ENCODE peak calls at places on chromosomes 7 and 10, in five cellular contexts. One of them, this sample, is unnamed.

GRCh38 chr10:55233505-55233904 is 432.5 kb upstream of the PCDH15 start:
- DNase-seq in NCI-H1092 treated with DMSO at 0.1 percent for 48 hours: no peak
- DNase-seq in NCI-H748 treated with DMSO at 0.1 percent for 48 hours: no peak
- DNase-seq in RWPE1: no peak
- DNase-seq in H9: no peak
- DNase-seq in this sample: no peak

GRCh38 chr10:99682752-99683151 is 23.4 kb downstream of the ENTPD7 start:
- DNase-seq in H9: no peak
- DNase-seq in NCI-H748 treated with DMSO at 0.1 percent for 48 hours: no peak
- DNase-seq in NCI-H1092 treated with DMSO at 0.1 percent for 48 hours: no peak
- DNase-seq in RWPE1: no peak
- DNase-seq in this sample: no peak

GRCh38 chr7:114047889-114048288 is 129.1 kb upstream of the PPP1R3A start:
- DNase-seq in RWPE1: peak; percentile 4
- DNase-seq in H9: no peak
- DNase-seq in NCI-H1092 treated with DMSO at 0.1 percent for 48 hours: no peak
- DNase-seq in NCI-H748 treated with DMSO at 0.1 percent for 48 hours: no peak
- DNase-seq in this sample: no peak

GRCh38 chr7:126079581-126079980 is 1150.0 kb upstream of the POT1 start:
- DNase-seq in H9: no peak
- DNase-seq in RWPE1: no peak
- DNase-seq in NCI-H748 treated with DMSO at 0.1 percent for 48 hours: no peak
- DNase-seq in NCI-H1092 treated with DMSO at 0.1 percent for 48 hours: no peak
- DNase-seq in this sample: no peak

GRCh38 chr10:99370993-99371392 is 41.8 kb downstream of the CNNM1 start:
- DNase-seq in H9: no peak
- DNase-seq in NCI-H1092 treated with DMSO at 0.1 percent for 48 hours: peak; percentile 31
- DNase-seq in NCI-H748 treated with DMSO at 0.1 percent for 48 hours: no peak
- DNase-seq in RWPE1: peak; percentile 33
- DNase-seq in this sample: peak; percentile 14

GRCh38 chr7:39688611-39689485 is 65.5 kb downstream of the RALA start:
- DNase-seq in RWPE1: no peak
- DNase-seq in NCI-H748 treated with DMSO at 0.1 percent for 48 hours: no peak
- DNase-seq in H9: no peak
- DNase-seq in NCI-H1092 treated with DMSO at 0.1 percent for 48 hours: no peak
- DNase-seq in this sample: no peak

GRCh38 chr7:51315393-51316261 is 982 bp downstream of the COBL start:
- DNase-seq in H9: peak; percentile 56
- DNase-seq in NCI-H748 treated with DMSO at 0.1 percent for 48 hours: peak; percentile 44
- DNase-seq in RWPE1: peak; percentile 48
- DNase-seq in NCI-H1092 treated with DMSO at 0.1 percent for 48 hours: peak; percentile 78
- DNase-seq in this sample: no peak

GRCh38 chr7:122883049-122883670 is 3.1 kb downstream of the CADPS2 start:
- DNase-seq in H9: no peak
- DNase-seq in NCI-H748 treated with DMSO at 0.1 percent for 48 hours: peak; percentile 47
- DNase-seq in RWPE1: no peak
- DNase-seq in NCI-H1092 treated with DMSO at 0.1 percent for 48 hours: peak; percentile 85
- DNase-seq in this sample: peak; percentile 58

GRCh38 chr10:102752934-102753664 is 9.4 kb downstream of the WBP1L start:
- DNase-seq in RWPE1: no peak
- DNase-seq in NCI-H748 treated with DMSO at 0.1 percent for 48 hours: no peak
- DNase-seq in NCI-H1092 treated with DMSO at 0.1 percent for 48 hours: no peak
- DNase-seq in H9: peak; percentile 49
- DNase-seq in this sample: no peak